ENCODE peak calls at places on chromosomes 6 and 20, in seven cellular contexts. One of them, this sample, is unnamed.

GRCh38 chr6:9484686-9485085 is 930.2 kb downstream of the TFAP2A start:
- DNase-seq in fibroblast of pulmonary artery: no peak
- DNase-seq in left ventricle myocardium inferior: no peak
- DNase-seq in NB4: no peak
- DNase-seq in adrenal gland: no peak
- DNase-seq in uterus: no peak
- DNase-seq in GM23338: no peak
- DNase-seq in this sample: no peak

GRCh38 chr6:138529510-138529909 is 30.2 kb upstream of the NHSL1 start:
- DNase-seq in GM23338: peak
- DNase-seq in fibroblast of pulmonary artery: no peak
- DNase-seq in NB4: no peak
- DNase-seq in uterus: no peak
- DNase-seq in adrenal gland: no peak
- DNase-seq in left ventricle myocardium inferior: no peak
- DNase-seq in this sample: no peak

GRCh38 chr6:48429021-48429420 is 318.0 kb upstream of the PTCHD4 start:
- DNase-seq in fibroblast of pulmonary artery: peak
- DNase-seq in left ventricle myocardium inferior: no peak
- DNase-seq in uterus: no peak
- DNase-seq in GM23338: no peak
- DNase-seq in NB4: no peak
- DNase-seq in adrenal gland: no peak
- DNase-seq in this sample: no peak

GRCh38 chr20:18133962-18134361 is 3.7 kb upstream of the KAT14 start:
- DNase-seq in adrenal gland: no peak
- DNase-seq in GM23338: no peak
- DNase-seq in NB4: no peak
- DNase-seq in left ventricle myocardium inferior: no peak
- DNase-seq in uterus: no peak
- DNase-seq in fibroblast of pulmonary artery: no peak
- DNase-seq in this sample: no peak

GRCh38 chr6:28215425-28215824 is 9.7 kb upstream of the ZSCAN9 start:
- DNase-seq in adrenal gland: no peak
- DNase-seq in left ventricle myocardium inferior: no peak
- DNase-seq in uterus: no peak
- DNase-seq in fibroblast of pulmonary artery: peak
- DNase-seq in NB4: peak
- DNase-seq in GM23338: peak
- DNase-seq in this sample: no peak

GRCh38 chr6:113565306-113565705 is 291.8 kb upstream of the MARCKS start:
- DNase-seq in adrenal gland: no peak
- DNase-seq in GM23338: no peak
- DNase-seq in NB4: no peak
- DNase-seq in fibroblast of pulmonary artery: no peak
- DNase-seq in left ventricle myocardium inferior: no peak
- DNase-seq in uterus: no peak
- DNase-seq in this sample: no peak

GRCh38 chr6:72382602-72383529 is 239.0 kb upstream of the KCNQ5 start:
- DNase-seq in NB4: no peak
- DNase-seq in left ventricle myocardium inferior: no peak
- DNase-seq in fibroblast of pulmonary artery: no peak
- DNase-seq in adrenal gland: no peak
- DNase-seq in uterus: no peak
- DNase-seq in GM23338: no peak
- DNase-seq in this sample: no peak

GRCh38 chr20:50192364-50193168 is 1.9 kb downstream of the CEBPB start:
- DNase-seq in adrenal gland: peak
- DNase-seq in GM23338: peak
- DNase-seq in left ventricle myocardium inferior: peak
- DNase-seq in fibroblast of pulmonary artery: peak
- DNase-seq in uterus: peak
- DNase-seq in NB4: peak
- DNase-seq in this sample: peak

GRCh38 chr6:143999406-143999805 is 8.7 kb downstream of the PLAGL1 start:
- DNase-seq in fibroblast of pulmonary artery: peak
- DNase-seq in adrenal gland: peak
- DNase-seq in left ventricle myocardium inferior: no peak
- DNase-seq in NB4: no peak
- DNase-seq in uterus: no peak
- DNase-seq in GM23338: no peak
- DNase-seq in this sample: peak

GRCh38 chr6:148502773-148503135 is 160.1 kb downstream of the SASH1 start:
- DNase-seq in left ventricle myocardium inferior: no peak
- DNase-seq in uterus: no peak
- DNase-seq in fibroblast of pulmonary artery: no peak
- DNase-seq in GM23338: no peak
- DNase-seq in NB4: no peak
- DNase-seq in adrenal gland: no peak
- DNase-seq in this sample: no peak

GRCh38 chr6:14633453-14633852 is 515.9 kb downstream of the CD83 start:
- DNase-seq in GM23338: no peak
- DNase-seq in left ventricle myocardium inferior: no peak
- DNase-seq in fibroblast of pulmonary artery: peak
- DNase-seq in uterus: no peak
- DNase-seq in NB4: no peak
- DNase-seq in adrenal gland: no peak
- DNase-seq in this sample: no peak

GRCh38 chr6:89501239-89501638 is 68.3 kb downstream of the ANKRD6 start:
- DNase-seq in left ventricle myocardium inferior: no peak
- DNase-seq in GM23338: peak
- DNase-seq in uterus: no peak
- DNase-seq in NB4: no peak
- DNase-seq in fibroblast of pulmonary artery: no peak
- DNase-seq in adrenal gland: no peak
- DNase-seq in this sample: peak

GRCh38 chr6:124480021-124480430 is 482.2 kb upstream of the RNF217 start:
- DNase-seq in adrenal gland: no peak
- DNase-seq in fibroblast of pulmonary artery: no peak
- DNase-seq in GM23338: no peak
- DNase-seq in uterus: no peak
- DNase-seq in left ventricle myocardium inferior: no peak
- DNase-seq in NB4: no peak
- DNase-seq in this sample: peak

GRCh38 chr20:63225082-63225454 is 9.1 kb upstream of the YTHDF1 start:
- DNase-seq in uterus: no peak
- DNase-seq in GM23338: no peak
- DNase-seq in adrenal gland: no peak
- DNase-seq in left ventricle myocardium inferior: no peak
- DNase-seq in fibroblast of pulmonary artery: no peak
- DNase-seq in NB4: no peak
- DNase-seq in this sample: no peak

GRCh38 chr20:53427951-53428350 is 165.7 kb downstream of the ZNF217 start:
- DNase-seq in uterus: no peak
- DNase-seq in GM23338: no peak
- DNase-seq in left ventricle myocardium inferior: no peak
- DNase-seq in adrenal gland: peak
- DNase-seq in NB4: no peak
- DNase-seq in fibroblast of pulmonary artery: no peak
- DNase-seq in this sample: no peak

GRCh38 chr6:73942581-73942980 is 246.6 kb downstream of the CD109 start:
- DNase-seq in NB4: peak
- DNase-seq in GM23338: peak
- DNase-seq in fibroblast of pulmonary artery: no peak
- DNase-seq in left ventricle myocardium inferior: no peak
- DNase-seq in uterus: no peak
- DNase-seq in adrenal gland: no peak
- DNase-seq in this sample: peak

GRCh38 chr6:23650676-23651075 is 475.3 kb upstream of the NRSN1 start:
- DNase-seq in adrenal gland: no peak
- DNase-seq in NB4: no peak
- DNase-seq in fibroblast of pulmonary artery: no peak
- DNase-seq in GM23338: no peak
- DNase-seq in left ventricle myocardium inferior: no peak
- DNase-seq in uterus: no peak
- DNase-seq in this sample: peak

GRCh38 chr20:60242836-60243520 is 284.8 kb downstream of the CDH26 start:
- DNase-seq in NB4: no peak
- DNase-seq in uterus: no peak
- DNase-seq in fibroblast of pulmonary artery: peak
- DNase-seq in GM23338: no peak
- DNase-seq in left ventricle myocardium inferior: no peak
- DNase-seq in adrenal gland: no peak
- DNase-seq in this sample: no peak

GRCh38 chr20:4814696-4815252 is 93.1 kb downstream of the PRND start:
- DNase-seq in uterus: no peak
- DNase-seq in adrenal gland: no peak
- DNase-seq in left ventricle myocardium inferior: peak
- DNase-seq in fibroblast of pulmonary artery: no peak
- DNase-seq in NB4: peak
- DNase-seq in GM23338: no peak
- DNase-seq in this sample: no peak

GRCh38 chr6:158879180-158879579 is 60.0 kb upstream of the EZR start:
- DNase-seq in NB4: no peak
- DNase-seq in adrenal gland: no peak
- DNase-seq in GM23338: peak
- DNase-seq in fibroblast of pulmonary artery: no peak
- DNase-seq in uterus: no peak
- DNase-seq in left ventricle myocardium inferior: no peak
- DNase-seq in this sample: peak

GRCh38 chr6:119678961-119679360 is 329.4 kb upstream of the MAN1A1 start:
- DNase-seq in uterus: no peak
- DNase-seq in left ventricle myocardium inferior: no peak
- DNase-seq in GM23338: no peak
- DNase-seq in adrenal gland: no peak
- DNase-seq in fibroblast of pulmonary artery: no peak
- DNase-seq in NB4: no peak
- DNase-seq in this sample: no peak
- TF ChIP-seq CTCF in uterus: no peak
- TF ChIP-seq CTCF in left ventricle myocardium inferior: no peak
- TF ChIP-seq CTCF in GM23338: no peak
- TF ChIP-seq CTCF in adrenal gland: no peak
- TF ChIP-seq CTCF in fibroblast of pulmonary artery: no peak
- TF ChIP-seq CTCF in NB4: no peak
- TF ChIP-seq CTCF in this sample: no peak

GRCh38 chr6:127342946-127343752 is at the start of gene ECHDC1:
- DNase-seq in uterus: peak
- DNase-seq in left ventricle myocardium inferior: peak
- DNase-seq in NB4: peak
- DNase-seq in adrenal gland: peak
- DNase-seq in fibroblast of pulmonary artery: peak
- DNase-seq in GM23338: peak
- DNase-seq in this sample: no peak

GRCh38 chr6:127343753-127344659 is 597 bp upstream of the ECHDC1 start:
- DNase-seq in NB4: peak
- DNase-seq in fibroblast of pulmonary artery: peak
- DNase-seq in GM23338: peak
- DNase-seq in left ventricle myocardium inferior: no peak
- DNase-seq in adrenal gland: no peak
- DNase-seq in uterus: no peak
- DNase-seq in this sample: no peak

GRCh38 chr6:127340171-127340570 is 3.2 kb downstream of the ECHDC1 start:
- DNase-seq in fibroblast of pulmonary artery: no peak
- DNase-seq in GM23338: no peak
- DNase-seq in left ventricle myocardium inferior: no peak
- DNase-seq in adrenal gland: no peak
- DNase-seq in NB4: no peak
- DNase-seq in uterus: no peak
- DNase-seq in this sample: no peak

GRCh38 chr6:127342296-127342945 is 988 bp downstream of the ECHDC1 start:
- DNase-seq in NB4: peak
- DNase-seq in fibroblast of pulmonary artery: peak
- DNase-seq in GM23338: peak
- DNase-seq in left ventricle myocardium inferior: no peak
- DNase-seq in adrenal gland: no peak
- DNase-seq in uterus: no peak
- DNase-seq in this sample: peak

DNA sequence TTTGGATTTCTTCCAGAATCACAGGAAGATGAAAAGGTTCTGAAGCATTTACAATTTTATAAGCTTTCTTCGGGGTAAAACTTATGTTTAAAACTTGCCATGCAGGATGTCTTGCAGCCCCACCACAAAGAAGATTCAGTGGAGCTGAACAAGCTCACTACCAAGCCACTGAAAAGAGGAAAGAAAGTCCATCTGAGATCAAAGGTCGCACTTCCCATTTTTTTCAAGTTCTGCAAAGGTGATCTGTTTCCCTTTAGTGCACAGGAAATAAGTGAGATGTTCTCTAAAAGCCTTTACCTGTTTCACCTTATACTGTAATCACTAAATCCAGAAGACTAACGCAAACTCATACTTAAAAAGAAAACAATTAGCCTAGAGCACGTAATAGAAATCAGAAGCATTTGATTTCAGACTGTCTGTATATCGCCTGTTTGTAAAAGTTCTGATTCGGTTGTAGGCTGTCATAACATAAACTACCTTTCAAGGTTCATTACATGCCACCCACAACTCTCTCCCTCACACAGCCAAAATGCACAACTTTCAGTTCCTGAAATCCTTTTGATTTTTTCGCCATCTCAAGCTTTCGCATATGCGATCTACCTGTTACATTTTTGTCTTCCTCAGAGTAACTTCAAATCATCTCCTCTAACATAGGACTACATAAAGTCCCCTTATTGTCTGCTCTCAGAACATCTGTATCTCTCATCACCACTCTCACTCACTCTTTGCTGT is 1.8 kb downstream of the ECHDC1 start:
- DNase-seq in left ventricle myocardium inferior: no peak
- DNase-seq in NB4: peak
- DNase-seq in uterus: no peak
- DNase-seq in fibroblast of pulmonary artery: no peak
- DNase-seq in adrenal gland: no peak
- DNase-seq in GM23338: no peak
- DNase-seq in this sample: no peak
- H3K4me3 ChIP-seq in left ventricle myocardium inferior: peak
- H3K4me3 ChIP-seq in NB4: peak
- H3K4me3 ChIP-seq in uterus: no peak
- H3K4me3 ChIP-seq in fibroblast of pulmonary artery: peak
- H3K4me3 ChIP-seq in adrenal gland: peak
- H3K4me3 ChIP-seq in GM23338: peak
- H3K4me3 ChIP-seq in this sample: peak

DNA sequence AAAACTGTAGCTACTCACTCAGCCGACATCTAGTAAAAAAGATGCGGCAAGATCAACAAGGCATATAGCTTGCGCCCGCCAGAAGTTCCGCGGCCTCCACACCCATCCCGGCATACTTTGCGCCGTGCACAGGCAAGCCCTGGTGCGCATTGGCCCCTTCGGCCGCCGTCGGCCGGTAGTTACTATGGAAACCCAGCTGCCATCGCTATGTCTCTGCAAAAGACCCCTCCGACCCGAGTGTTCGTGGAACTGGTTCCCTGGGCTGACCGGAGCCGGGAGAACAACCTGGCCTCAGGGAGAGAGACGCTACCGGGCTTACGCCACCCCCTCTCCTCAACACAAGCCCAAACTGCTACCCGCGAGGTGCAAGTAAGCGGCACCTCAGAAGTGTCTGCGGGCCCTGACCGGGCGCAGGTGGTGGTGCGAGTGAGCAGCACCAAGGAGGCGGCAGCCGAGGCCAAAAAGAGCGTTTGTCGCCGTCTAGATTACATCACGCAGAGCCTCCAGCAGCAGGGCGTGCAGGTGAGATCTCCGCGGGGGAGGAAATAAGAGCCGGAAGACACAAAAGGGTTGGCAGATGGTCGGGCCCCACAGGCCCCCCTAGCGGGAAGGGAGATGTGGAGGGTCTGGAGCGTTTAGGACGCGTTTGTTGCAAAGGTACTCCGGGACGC is at the start of gene IRAK1BP1:
- DNase-seq in uterus: peak
- DNase-seq in GM23338: peak
- DNase-seq in adrenal gland: peak
- DNase-seq in fibroblast of pulmonary artery: peak
- DNase-seq in NB4: peak
- DNase-seq in left ventricle myocardium inferior: peak
- DNase-seq in this sample: peak
- TF ChIP-seq CTCF in uterus: no peak
- TF ChIP-seq CTCF in GM23338: peak
- TF ChIP-seq CTCF in adrenal gland: no peak
- TF ChIP-seq CTCF in fibroblast of pulmonary artery: no peak
- TF ChIP-seq CTCF in NB4: peak
- TF ChIP-seq CTCF in left ventricle myocardium inferior: no peak
- TF ChIP-seq CTCF in this sample: peak

GRCh38 chr6:118316796-118317384 is 231.2 kb upstream of the PLN start:
- DNase-seq in left ventricle myocardium inferior: no peak
- DNase-seq in NB4: no peak
- DNase-seq in fibroblast of pulmonary artery: no peak
- DNase-seq in adrenal gland: no peak
- DNase-seq in GM23338: no peak
- DNase-seq in uterus: no peak
- DNase-seq in this sample: no peak
- H3K4me3 ChIP-seq in left ventricle myocardium inferior: peak
- H3K4me3 ChIP-seq in NB4: no peak
- H3K4me3 ChIP-seq in fibroblast of pulmonary artery: no peak
- H3K4me3 ChIP-seq in adrenal gland: no peak
- H3K4me3 ChIP-seq in GM23338: no peak
- H3K4me3 ChIP-seq in uterus: no peak
- H3K4me3 ChIP-seq in this sample: no peak